ENCODE peak calls at places on chromosomes 16 and 17, in six cellular contexts. G is esophagus muscularis mucosa, U is lower leg skin, I is GM12891, B is sigmoid colon, D is ovary. E is an unnamed sample.
A peak's percentile ranks its signal among the peaks of the same experiment; 100 is the strongest.

GRCh38 chr17:65855245-65855644 is 293.8 kb upstream of the AXIN2 start:
- DNase-seq in U (peak; percentile 33), B (no peak), G (no peak), I (no peak), D (no peak), E (no peak)

GRCh38 chr16:57388359-57389086 is 16.0 kb upstream of the CCL17 start:
- DNase-seq in B (no peak), I (no peak), G (no peak), D (no peak), U (no peak), E (no peak)

GRCh38 chr16:81693467-81694303 is 85.4 kb upstream of the PLCG2 start:
- DNase-seq in U (no peak), G (no peak), D (no peak), B (peak; percentile 93), I (no peak), E (peak; percentile 8)

GRCh38 chr17:39099686-39100293 is 51.6 kb downstream of the PLXDC1 start:
- DNase-seq in B (peak; percentile 89), I (no peak), G (peak; percentile 94), D (peak; percentile 88), U (no peak), E (no peak)

GRCh38 chr16:8931864-8932263 is 31.8 kb downstream of the USP7 start:
- DNase-seq in U (no peak), D (peak; percentile 66), B (no peak), I (no peak), G (no peak), E (no peak)

GRCh38 chr17:83196088-83196765 is 116.8 kb downstream of the METRNL start:
- DNase-seq in D (no peak), U (peak; percentile 39), G (no peak), I (no peak), B (peak; percentile 71), E (peak; percentile 42)

GRCh38 chr16:57007530-57007929 is 18.2 kb downstream of the NLRC5 start:
- DNase-seq in D (no peak), G (no peak), B (no peak), I (no peak), U (no peak), E (no peak)

GRCh38 chr17:36205637-36206458 is 5.0 kb upstream of the CCL4L2 start:
- DNase-seq in I (no peak), U (no peak), B (no peak), G (peak; percentile 62), D (no peak), E (no peak)

GRCh38 chr16:88378836-88379693 is 3.7 kb upstream of the ZNF469 start:
- DNase-seq in U (no peak), D (no peak), I (no peak), B (peak; percentile 56), G (no peak), E (peak; percentile 35)

GRCh38 chr17:28227278-28228108 is 91.5 kb upstream of the TMEM97 start:
- DNase-seq in U (no peak), D (peak; percentile 74), G (no peak), B (no peak), I (peak; percentile 44), E (peak; percentile 64)

GRCh38 chr17:46831573-46832305 is 13.2 kb upstream of the WNT3 start:
- DNase-seq in B (no peak), U (no peak), D (no peak), G (no peak), I (no peak), E (no peak)

GRCh38 chr17:42518755-42519545 is 17.1 kb upstream of the NAGLU start:
- DNase-seq in G (no peak), B (peak; percentile 74), U (peak; percentile 42), I (no peak), D (peak; percentile 72), E (no peak)

GRCh38 chr17:33980193-33980592 is 274.9 kb upstream of the CCL2 start:
- DNase-seq in U (no peak), I (no peak), B (no peak), G (no peak), D (no peak), E (no peak)

GRCh38 chr17:11986939-11987329 is 10.3 kb downstream of the ZNF18 start:
- DNase-seq in D (no peak), U (no peak), G (no peak), I (no peak), B (no peak), E (no peak)

GRCh38 chr16:17339764-17340541 is 130.8 kb downstream of the XYLT1 start:
- DNase-seq in I (no peak), D (no peak), G (no peak), B (peak; percentile 87), U (no peak), E (no peak)

GRCh38 chr16:3295209-3295608 is 10.0 kb downstream of the TIGD7 start:
- DNase-seq in U (no peak), B (no peak), I (no peak), D (no peak), G (no peak), E (no peak)

GRCh38 chr17:51322390-51323029 is 62.2 kb downstream of the UTP18 start:
- DNase-seq in G (no peak), U (no peak), B (no peak), D (no peak), I (no peak), E (no peak)

GRCh38 chr17:28928061-28928460 is 23.3 kb downstream of the PHF12 start:
- DNase-seq in G (no peak), U (no peak), I (no peak), D (no peak), B (no peak), E (no peak)

GRCh38 chr17:49980703-49981197 is 11.8 kb downstream of the DLX4 start:
- DNase-seq in D (no peak), G (no peak), B (no peak), U (no peak), I (no peak), E (no peak)

GRCh38 chr17:48103379-48103715 is 2.1 kb upstream of the CBX1 start:
- DNase-seq in B (peak; percentile 41), D (no peak), U (no peak), G (no peak), I (no peak), E (no peak)

GRCh38 chr17:48102700-48103378 is 1.6 kb upstream of the CBX1 start:
- DNase-seq in I (no peak), G (no peak), B (peak; percentile 61), U (no peak), D (no peak), E (no peak)

GRCh38 chr17:48100160-48100559 is 1.1 kb downstream of the CBX1 start:
- DNase-seq in I (no peak), U (no peak), B (peak; percentile 4), D (no peak), G (no peak), E (no peak)

GRCh38 chr17:48100591-48101011 is 677 bp downstream of the CBX1 start:
- DNase-seq in G (no peak), D (peak; percentile 71), B (peak; percentile 81), U (peak; percentile 33), I (no peak), E (peak; percentile 63)

DNA sequence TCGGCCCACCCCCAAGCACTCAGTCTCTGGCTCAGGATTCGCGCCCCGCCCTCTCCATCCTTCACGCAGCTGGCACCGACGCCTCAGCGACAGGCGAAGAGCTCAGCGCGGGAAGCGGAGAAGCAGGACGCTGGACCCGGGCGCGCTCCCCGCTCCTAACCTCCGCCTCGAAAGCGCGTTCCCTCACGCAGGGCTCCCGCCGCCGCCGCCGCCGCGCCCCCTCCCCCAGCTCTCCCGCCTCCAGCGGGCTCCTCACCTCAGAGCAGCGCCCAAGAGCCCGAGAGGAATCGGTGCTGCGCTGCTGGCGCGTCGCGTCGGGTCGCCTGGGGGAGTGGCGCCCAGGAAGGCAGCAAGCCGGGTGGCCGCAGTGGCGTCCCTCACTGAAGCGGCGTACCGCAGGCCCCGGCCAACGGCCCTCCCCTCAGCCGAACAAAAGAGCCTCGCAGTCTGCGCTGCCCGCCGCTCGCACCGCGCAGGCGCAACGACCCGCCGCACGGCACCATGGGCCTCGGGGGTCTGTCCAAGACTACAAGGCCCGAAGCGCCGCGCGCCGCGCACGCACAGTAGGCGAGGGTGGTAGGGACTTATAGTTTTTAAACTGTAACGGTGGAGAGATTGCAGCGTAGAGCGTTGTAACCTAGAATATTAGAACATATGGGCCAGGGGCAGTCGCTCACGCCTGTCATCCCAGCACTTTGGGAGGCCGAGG is at the start of gene CBX1:
- DNase-seq in D (peak; percentile 92), B (peak; percentile 96), U (peak; percentile 88), G (peak; percentile 97), I (peak; percentile 85), E (peak; percentile 95)
- TF ChIP-seq POLR2A in D (peak; percentile 55), B (peak; percentile 61), U (no peak), G (peak; percentile 57), I (no peak), E (peak; percentile 54)

GRCh38 chr17:79925242-79925957 is 86.2 kb upstream of the CBX4 start:
- DNase-seq in I (no peak), G (no peak), B (no peak), U (no peak), D (peak; percentile 49), E (peak; percentile 85)
- TF ChIP-seq POLR2A in I (no peak), G (no peak), B (no peak), U (no peak), D (no peak), E (no peak)

GRCh38 chr17:77354721-77355455 is 214.1 kb downstream of the SEC14L1 start:
- DNase-seq in U (peak; percentile 59), I (no peak), G (peak; percentile 94), D (peak; percentile 94), B (peak; percentile 95), E (peak; percentile 92)
- TF ChIP-seq POLR2A in U (no peak), I (no peak), G (no peak), D (no peak), B (no peak), E (no peak)

GRCh38 chr16:69328854-69329316 is 1.5 kb downstream of the PDF start:
- DNase-seq in I (no peak), B (peak; percentile 39), U (no peak), D (no peak), G (no peak), E (no peak)

GRCh38 chr16:69329369-69330285 is 761 bp downstream of the PDF start:
- DNase-seq in I (peak; percentile 68), B (peak; percentile 68), G (no peak), D (peak; percentile 39), U (no peak), E (peak; percentile 75)

GRCh38 chr16:69327585-69328310 is 2.6 kb downstream of the PDF start:
- DNase-seq in B (peak; percentile 28), U (no peak), I (no peak), D (no peak), G (no peak), E (no peak)

GRCh38 chr16:69326172-69326873 is 4.1 kb downstream of the PDF start:
- DNase-seq in G (no peak), B (no peak), U (no peak), I (no peak), D (no peak), E (peak; percentile 86)

DNA sequence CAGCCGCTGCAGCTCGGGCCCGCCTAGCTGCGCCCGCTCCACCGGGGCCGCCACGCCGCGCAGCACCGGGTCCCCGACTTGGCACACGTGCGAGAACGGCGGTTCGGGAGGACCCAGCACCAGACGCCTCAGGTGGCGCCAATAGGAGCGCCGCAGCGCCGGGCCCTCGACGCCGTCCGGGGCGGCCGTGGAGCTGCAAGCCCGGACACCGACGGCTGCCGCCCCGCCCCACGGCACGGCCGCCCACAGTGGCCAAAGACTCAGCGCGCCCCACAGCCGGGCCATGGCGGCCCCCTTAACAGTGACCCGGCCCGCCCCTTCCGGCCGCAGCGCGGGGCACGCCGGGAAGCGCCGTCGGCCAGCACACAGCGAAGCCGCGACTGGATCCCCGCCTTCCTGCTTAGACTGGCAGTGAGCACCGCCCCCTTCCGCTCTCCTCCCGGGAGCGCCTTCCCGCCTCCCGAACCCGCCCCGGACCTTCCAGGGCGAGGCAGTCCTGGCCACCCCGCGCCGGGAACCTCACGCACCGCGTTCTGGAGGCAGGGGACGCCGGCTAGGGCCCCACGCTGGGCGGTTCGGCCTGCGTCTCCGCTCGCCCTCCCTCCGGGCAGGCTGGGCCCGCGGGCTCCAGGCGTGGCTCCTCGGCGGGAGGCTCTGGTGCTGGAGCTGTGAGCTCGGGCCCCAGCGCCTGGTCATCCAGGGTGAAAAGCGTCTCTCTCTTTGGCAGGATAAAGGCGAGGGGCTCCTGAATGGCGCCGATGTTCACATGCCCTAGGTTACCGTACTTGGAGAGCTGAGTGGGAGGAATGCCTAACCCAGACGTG is at the start of gene PDF:
- DNase-seq in D (peak; percentile 91), G (peak; percentile 98), U (peak; percentile 92), I (peak; percentile 94), B (peak; percentile 96), E (peak; percentile 97)
- TF ChIP-seq POLR2A in D (peak; percentile 38), G (peak; percentile 42), U (no peak), I (peak; percentile 75), B (peak; percentile 74), E (peak; percentile 88)

E was measured in right lobe of liver.